ENCODE peak calls at places on chromosomes 2 and 18, in eight cellular contexts. B, X, R, E, L, U, F and K are unnamed samples.
A peak's percentile ranks its signal among the peaks of the same experiment; 100 is the strongest.

GRCh38 chr18:3380384-3380961 is 69.5 kb upstream of the TGIF1 start:
- DNase-seq in X (peak; percentile 24), R (no peak), U (peak; percentile 51), L (no peak), F (no peak), E (no peak), B (no peak), K (peak; percentile 46)

GRCh38 chr18:77065221-77065981 is 67.2 kb downstream of the MBP start:
- DNase-seq in B (no peak), F (no peak), E (no peak), L (no peak), X (peak; percentile 44), R (no peak), U (peak; percentile 58), K (peak; percentile 22)

GRCh38 chr18:37294951-37295350 is 270.6 kb downstream of the CELF4 start:
- DNase-seq in E (peak; percentile 1), L (peak; percentile 42), B (peak; percentile 51), R (no peak), U (peak; percentile 67), F (peak; percentile 90), X (no peak), K (no peak)

GRCh38 chr2:232014681-232015080 is 53.2 kb downstream of the DIS3L2 start:
- DNase-seq in E (no peak), U (no peak), F (peak; percentile 33), L (no peak), R (no peak), B (no peak), X (no peak), K (no peak)

GRCh38 chr2:159153463-159153862 is 133.0 kb downstream of the WDSUB1 start:
- DNase-seq in L (no peak), E (no peak), X (no peak), U (no peak), R (no peak), B (no peak), F (no peak), K (no peak)

GRCh38 chr2:101063753-101064502 is 61.8 kb downstream of the RPL31 start:
- DNase-seq in L (no peak), E (no peak), F (no peak), R (no peak), X (no peak), B (no peak), U (no peak), K (no peak)

GRCh38 chr2:216648105-216648504 is 14.9 kb downstream of the IGFBP2 start:
- DNase-seq in B (no peak), X (no peak), R (no peak), F (no peak), U (no peak), L (no peak), E (no peak), K (no peak)

GRCh38 chr2:64459575-64459974 is 5.6 kb downstream of the LGALSL start:
- DNase-seq in E (no peak), F (no peak), B (no peak), R (no peak), U (no peak), L (no peak), X (no peak), K (no peak)

GRCh38 chr2:147792966-147793617 is 51.7 kb upstream of the ACVR2A start:
- DNase-seq in L (no peak), F (no peak), R (no peak), E (no peak), U (no peak), X (no peak), B (no peak), K (no peak)

GRCh38 chr2:240030379-240031094 is at the start of gene OR6B2:
- DNase-seq in X (no peak), L (no peak), B (no peak), E (no peak), R (no peak), F (no peak), U (no peak), K (no peak)

GRCh38 chr2:197998702-197999101 is 194.3 kb downstream of the PLCL1 start:
- DNase-seq in X (no peak), R (no peak), B (no peak), U (no peak), F (no peak), E (no peak), L (no peak), K (no peak)

GRCh38 chr2:177207101-177207500 is 5.5 kb upstream of the HNRNPA3 start:
- DNase-seq in L (no peak), B (no peak), E (no peak), F (no peak), U (no peak), X (no peak), R (no peak), K (no peak)

GRCh38 chr2:156512451-156512850 is 76.3 kb downstream of the GPD2 start:
- DNase-seq in U (no peak), R (no peak), X (no peak), E (no peak), B (no peak), L (no peak), F (no peak), K (no peak)

GRCh38 chr2:176178271-176178806 is 10.1 kb upstream of the HOXD1 start:
- DNase-seq in R (peak; percentile 46), F (peak; percentile 72), B (no peak), X (no peak), E (no peak), U (peak; percentile 75), L (peak; percentile 21), K (no peak)

GRCh38 chr18:7945882-7946281 is 378.8 kb downstream of the PTPRM start:
- DNase-seq in U (no peak), B (no peak), X (no peak), F (no peak), R (peak; percentile 27), E (no peak), L (no peak), K (no peak)

GRCh38 chr18:10271481-10271880 is 183.0 kb upstream of the APCDD1 start:
- DNase-seq in F (no peak), R (no peak), X (no peak), U (no peak), B (no peak), L (no peak), E (no peak), K (no peak)

GRCh38 chr2:191790737-191791136 is 56.2 kb downstream of the CAVIN2 start:
- DNase-seq in X (no peak), U (no peak), B (no peak), F (no peak), R (no peak), L (no peak), E (no peak), K (no peak)

GRCh38 chr2:20669609-20670314 is 2.8 kb downstream of the GDF7 start:
- DNase-seq in E (no peak), U (no peak), F (peak; percentile 46), L (no peak), X (no peak), R (no peak), B (no peak), K (no peak)

GRCh38 chr2:84942964-84943421 is 28.0 kb upstream of the KCMF1 start:
- DNase-seq in X (no peak), F (no peak), B (no peak), L (no peak), E (peak; percentile 49), U (peak; percentile 76), R (no peak), K (no peak)

GRCh38 chr2:240437861-240438809 is 2.7 kb downstream of the GPC1 start:
- DNase-seq in E (peak; percentile 65), F (peak; percentile 74), B (peak; percentile 71), U (peak; percentile 84), L (peak; percentile 80), R (peak; percentile 51), X (peak; percentile 47), K (peak; percentile 50)

DNA sequence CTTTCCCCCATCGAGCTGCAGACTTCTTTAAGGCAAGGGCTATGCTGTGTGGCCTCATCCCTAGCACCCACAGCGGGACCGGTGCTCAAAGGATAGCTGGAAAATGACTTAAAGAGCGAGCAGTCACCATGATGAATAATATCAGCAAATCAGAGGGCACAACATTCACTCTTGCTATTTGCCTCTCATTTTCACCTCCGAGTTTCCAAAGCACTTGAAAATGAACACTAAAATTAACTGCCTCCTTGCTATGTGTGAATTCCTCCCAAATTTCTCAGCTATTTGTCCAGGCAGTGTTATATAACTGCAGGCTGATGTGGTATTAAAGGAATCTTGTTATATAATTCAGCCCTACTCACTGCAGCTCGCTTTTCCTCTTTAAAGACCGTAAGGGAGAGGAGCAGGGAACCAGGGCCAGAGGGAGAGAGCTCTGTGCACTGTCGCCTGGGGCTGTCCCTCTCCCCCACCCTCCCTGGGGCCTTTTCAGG is 1.5 kb downstream of the CYS1 start:
- DNase-seq in E (no peak), L (no peak), X (no peak), F (no peak), B (no peak), R (no peak), U (no peak), K (no peak)
- H3K4me3 ChIP-seq in E (no peak overlapping the region), L (peak overlapping the region; percentile 40), X (no peak overlapping the region), F (peak overlapping the region; percentile 65), B (no peak overlapping the region), R (peak overlapping the region; percentile 34), U (peak overlapping the region; percentile 33), K (no peak overlapping the region)

DNA sequence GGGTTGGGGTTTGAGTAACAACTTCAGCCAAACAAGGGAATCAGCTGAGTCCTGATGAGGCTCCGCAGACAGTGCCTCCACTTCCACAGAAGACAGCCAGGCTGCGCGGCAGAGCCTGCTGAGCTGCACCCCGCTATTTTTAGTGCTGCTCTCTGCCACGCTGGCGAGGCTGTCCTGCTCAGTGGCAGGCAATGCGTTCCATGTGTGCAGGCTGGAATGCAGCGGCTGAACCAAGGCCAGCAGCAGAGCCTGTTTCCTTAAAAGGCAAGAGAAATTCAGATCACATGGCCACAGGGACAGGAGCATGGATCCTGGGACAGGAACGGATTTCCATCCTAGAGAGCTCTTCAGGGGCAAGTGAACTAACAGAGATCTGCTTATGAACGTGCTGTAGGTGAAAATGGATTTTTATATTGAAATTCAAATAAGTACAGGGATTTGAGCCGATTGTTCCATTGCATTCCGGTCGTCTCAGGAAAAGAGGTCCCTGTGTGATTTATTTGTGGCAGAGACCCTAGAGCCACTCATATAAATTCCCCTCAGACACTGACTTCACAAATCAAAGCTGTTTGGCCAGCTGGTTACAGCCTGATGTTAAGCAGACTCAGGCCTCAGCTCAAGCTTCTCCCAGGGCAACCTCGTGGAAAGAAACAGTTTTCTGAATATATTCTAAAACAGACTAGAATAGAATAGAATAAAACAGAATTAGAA is 98.6 kb downstream of the COL6A3 start:
- DNase-seq in R (peak; percentile 91), E (no peak), X (no peak), L (peak; percentile 94), B (peak; percentile 27), F (peak; percentile 20), U (no peak), K (no peak)
- H3K4me1 ChIP-seq in R (peaks cover 13% of the 10 kb centered on the region), E (no peaks in the 10 kb centered on the region), X (no peaks in the 10 kb centered on the region), L (peaks cover 21% of the 10 kb centered on the region), B (peaks cover 6% of the 10 kb centered on the region), F (no peaks in the 10 kb centered on the region), U (no peaks in the 10 kb centered on the region), K (no peaks in the 10 kb centered on the region)

GRCh38 chr18:70221911-70222278 is 16.4 kb upstream of the RTTN start:
- DNase-seq in U (no peak), L (no peak), F (no peak), X (no peak), E (no peak), R (no peak), B (no peak), K (no peak)
- H3K4me3 ChIP-seq in U (no peak overlapping the region), L (no peak overlapping the region), F (no peak overlapping the region), X (no peak overlapping the region), E (no peak overlapping the region), R (no peak overlapping the region), B (no peak overlapping the region), K (no peak overlapping the region)

DNA sequence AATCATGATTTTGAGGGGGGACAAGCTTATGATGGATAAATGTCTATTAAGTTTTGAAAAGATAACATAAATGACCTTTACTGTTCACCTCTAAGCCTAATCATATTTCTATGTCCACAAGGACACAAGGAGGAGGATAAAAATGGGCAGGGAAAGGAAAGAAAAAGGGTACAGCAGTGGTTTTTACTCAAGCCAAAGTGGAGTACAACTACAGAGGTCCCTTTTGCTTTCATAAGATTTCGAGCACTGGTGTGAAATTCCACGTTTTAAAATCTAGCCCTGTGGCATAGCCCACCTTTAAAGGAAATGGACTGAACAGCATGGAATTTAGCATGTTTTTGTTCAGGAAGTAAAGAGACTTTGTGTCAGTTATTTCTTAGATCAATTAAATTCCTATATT is 19.2 kb downstream of the FN1 start:
- DNase-seq in F (no peak), R (no peak), B (no peak), X (no peak), U (no peak), L (no peak), E (no peak), K (no peak)
- H3K4me1 ChIP-seq in F (no peaks in the 10 kb centered on the region), R (no peaks in the 10 kb centered on the region), B (no peaks in the 10 kb centered on the region), X (no peaks in the 10 kb centered on the region), U (no peaks in the 10 kb centered on the region), L (peaks cover 23% of the 10 kb centered on the region), E (no peaks in the 10 kb centered on the region), K (no peaks in the 10 kb centered on the region)